ENCODE peak calls at places on chromosomes 2 and 18, in nine cellular contexts. S is sigmoid colon, X is spleen, A is K562, T is vagina, J is stomach, N is Panc1, B is upper lobe of left lung, Q is HCT116. F is an unnamed sample.

GRCh38 chr2:240465268-240465764 is 29.9 kb downstream of the GPC1 start:
- DNase-seq in S (peak; percentile 45), X (peak; percentile 78), A (no peak), T (no peak), J (peak; percentile 24), N (no peak), B (peak; percentile 82), Q (no peak), F (no peak)

GRCh38 chr2:72220170-72220569 is 72.5 kb upstream of the CYP26B1 start:
- DNase-seq in S (no peak), X (no peak), A (peak; percentile 52), T (no peak), J (no peak), N (no peak), B (no peak), Q (no peak), F (no peak)

GRCh38 chr2:131030478-131030971 is 62.7 kb downstream of the FAM168B start:
- DNase-seq in S (no peak), X (peak; percentile 64), A (no peak), T (no peak), J (no peak), N (no peak), B (no peak), Q (no peak), F (no peak)

GRCh38 chr2:58731488-58731869 is 490.4 kb upstream of the FANCL start:
- DNase-seq in S (no peak), X (no peak), A (peak; percentile 83), T (no peak), J (no peak), N (no peak), B (no peak), Q (no peak), F (peak; percentile 40)

GRCh38 chr18:56469582-56469981 is 168.8 kb downstream of the TXNL1 start:
- DNase-seq in S (no peak), X (no peak), A (no peak), T (no peak), J (no peak), N (no peak), B (no peak), Q (no peak), F (no peak)

GRCh38 chr2:10042301-10043161 is 819 bp upstream of the KLF11 start:
- DNase-seq in S (peak; percentile 96), X (peak; percentile 91), A (peak; percentile 56), T (no peak), J (peak; percentile 74), N (peak; percentile 22), B (peak; percentile 89), Q (no peak), F (peak; percentile 82)

GRCh38 chr2:236365258-236366048 is 101.2 kb upstream of the ASB18 start:
- DNase-seq in S (no peak), X (peak; percentile 73), A (no peak), T (peak; percentile 92), J (no peak), N (no peak), B (peak; percentile 61), Q (no peak), F (no peak)

GRCh38 chr2:165897741-165898140 is 55.8 kb downstream of the TTC21B start:
- DNase-seq in S (no peak), X (no peak), A (no peak), T (no peak), J (no peak), N (no peak), B (no peak), Q (no peak), F (peak; percentile 45)

GRCh38 chr2:98403878-98404277 is 40.8 kb upstream of the INPP4A start:
- DNase-seq in S (no peak), X (no peak), A (no peak), T (no peak), J (no peak), N (no peak), B (no peak), Q (no peak), F (no peak)

GRCh38 chr18:48734460-48734859 is 195.6 kb downstream of the CTIF start:
- DNase-seq in S (no peak), X (no peak), A (no peak), T (no peak), J (no peak), N (no peak), B (no peak), Q (no peak), F (no peak)

GRCh38 chr2:25039126-25039525 is 2.8 kb upstream of the EFR3B start:
- DNase-seq in S (no peak), X (no peak), A (no peak), T (no peak), J (no peak), N (no peak), B (no peak), Q (no peak), F (no peak)

GRCh38 chr2:238965371-238966273 is 117.7 kb downstream of the TWIST2 start:
- DNase-seq in S (peak; percentile 62), X (no peak), A (no peak), T (peak; percentile 70), J (no peak), N (no peak), B (peak; percentile 67), Q (no peak), F (no peak)

GRCh38 chr2:44097322-44097907 is 71.3 kb upstream of the PPM1B start:
- DNase-seq in S (no peak), X (no peak), A (no peak), T (no peak), J (no peak), N (no peak), B (no peak), Q (no peak), F (no peak)

GRCh38 chr2:230933521-230934180 is 8.6 kb upstream of the GPR55 start:
- DNase-seq in S (no peak), X (peak; percentile 59), A (no peak), T (no peak), J (peak; percentile 15), N (no peak), B (peak; percentile 63), Q (no peak), F (no peak)

GRCh38 chr2:230932556-230933511 is 7.8 kb upstream of the GPR55 start:
- DNase-seq in S (peak; percentile 86), X (peak; percentile 68), A (no peak), T (peak; percentile 89), J (peak; percentile 26), N (no peak), B (peak; percentile 61), Q (no peak), F (no peak)

GRCh38 chr2:230935132-230935435 is 10.0 kb upstream of the GPR55 start:
- DNase-seq in S (no peak), X (no peak), A (no peak), T (no peak), J (peak; percentile 10), N (no peak), B (no peak), Q (no peak), F (no peak)

GRCh38 chr2:230931556-230932231 is 6.7 kb upstream of the GPR55 start:
- DNase-seq in S (peak; percentile 54), X (peak; percentile 80), A (no peak), T (peak; percentile 79), J (peak; percentile 21), N (no peak), B (peak; percentile 61), Q (no peak), F (no peak)

GRCh38 chr2:230934291-230935131 is 9.5 kb upstream of the GPR55 start:
- DNase-seq in S (no peak), X (no peak), A (no peak), T (peak; percentile 72), J (peak; percentile 21), N (no peak), B (no peak), Q (no peak), F (no peak)
- H3K4me1 ChIP-seq in S (peaks cover 10% of the 10 kb centered on the region), X (peaks cover 5% of the 10 kb centered on the region), A (no peaks in the 10 kb centered on the region), T (peaks cover 15% of the 10 kb centered on the region), J (peaks cover 6% of the 10 kb centered on the region), N (no peaks in the 10 kb centered on the region), B (no peaks in the 10 kb centered on the region), Q (no peaks in the 10 kb centered on the region), F (no peaks in the 10 kb centered on the region)

GRCh38 chr2:148927010-148927409 is 52.0 kb downstream of the KIF5C start:
- DNase-seq in S (no peak), X (peak; percentile 81), A (peak; percentile 55), T (no peak), J (no peak), N (no peak), B (no peak), Q (peak; percentile 51), F (no peak)

GRCh38 chr2:148928395-148928794 is 53.4 kb downstream of the KIF5C start:
- DNase-seq in S (no peak), X (no peak), A (no peak), T (no peak), J (no peak), N (no peak), B (no peak), Q (no peak), F (no peak)

GRCh38 chr2:148930046-148930775 is 55.2 kb downstream of the KIF5C start:
- DNase-seq in S (no peak), X (no peak), A (no peak), T (no peak), J (no peak), N (no peak), B (no peak), Q (no peak), F (no peak)

GRCh38 chr2:148922776-148923175 is 47.7 kb downstream of the KIF5C start:
- DNase-seq in S (no peak), X (no peak), A (no peak), T (no peak), J (no peak), N (no peak), B (no peak), Q (no peak), F (no peak)

GRCh38 chr2:148926291-148926961 is 51.4 kb downstream of the KIF5C start:
- DNase-seq in S (no peak), X (peak; percentile 83), A (peak; percentile 77), T (no peak), J (peak; percentile 59), N (peak; percentile 17), B (peak; percentile 77), Q (peak; percentile 33), F (peak; percentile 58)
- H3K27ac ChIP-seq in S (no peak overlapping the region), X (peak overlapping the region; percentile 1), A (no peak overlapping the region), T (no peak overlapping the region), J (no peak overlapping the region), N (no peak overlapping the region), B (no peak overlapping the region), Q (peak overlapping the region; percentile 58), F (no peak overlapping the region)

DNA sequence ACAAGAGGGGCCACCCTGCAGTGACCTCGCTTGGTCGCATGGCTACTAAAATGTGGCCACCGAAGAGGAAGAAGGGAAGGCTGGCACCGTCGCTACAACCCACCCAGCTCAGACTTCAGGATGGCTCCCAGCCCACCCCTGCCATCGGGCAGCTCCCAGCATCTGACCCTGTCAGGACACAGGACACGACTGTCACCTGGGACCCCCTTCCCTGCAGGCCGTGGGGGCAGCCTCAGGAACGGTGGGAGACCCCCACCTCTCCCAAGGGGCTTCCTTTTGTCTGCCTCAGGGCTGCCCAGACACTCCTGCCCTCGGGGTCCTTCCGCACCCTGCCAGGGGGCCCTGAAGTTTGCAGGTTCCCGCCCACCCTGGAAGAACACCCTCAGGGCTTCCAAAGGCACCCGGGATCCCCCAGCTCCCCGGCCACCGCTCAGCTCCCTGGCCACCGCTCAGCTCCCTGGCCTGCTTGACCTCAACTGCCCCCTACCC is 7.7 kb downstream of the RTP5 start:
- DNase-seq in S (no peak), X (no peak), A (no peak), T (no peak), J (no peak), N (no peak), B (peak; percentile 62), Q (no peak), F (no peak)
- TF ChIP-seq POLR2AphosphoS5 in S (no peak), X (no peak), A (no peak), T (no peak), J (no peak), N (no peak), B (no peak), Q (no peak), F (no peak)

GRCh38 chr18:79942786-79943607 is 8.5 kb downstream of the SLC66A2 start:
- DNase-seq in S (peak; percentile 52), X (peak; percentile 68), A (peak; percentile 16), T (no peak), J (peak; percentile 28), N (no peak), B (peak; percentile 72), Q (no peak), F (no peak)
- H3K4me1 ChIP-seq in S (peaks cover 29% of the 10 kb centered on the region), X (peaks cover 56% of the 10 kb centered on the region), A (peaks cover 6% of the 10 kb centered on the region), T (peaks cover 77% of the 10 kb centered on the region), J (peaks cover 57% of the 10 kb centered on the region), N (peaks cover 22% of the 10 kb centered on the region), B (peaks cover 21% of the 10 kb centered on the region), Q (no peaks in the 10 kb centered on the region), F (no peaks in the 10 kb centered on the region)

F was measured in endothelial cell of umbilical vein.